ENCODE peak calls at places on chromosomes 5 and 9, in seven cellular contexts. K, F, V, S, J, Z and I are unnamed samples.

GRCh38 chr5:177469750-177470525 is 3.5 kb downstream of the DBN1 start:
- DNase-seq in K (no peak), S (peak; percentile 55), Z (no peak), V (no peak), J (no peak), F (no peak), I (no peak)

GRCh38 chr9:81825831-81826540 is 102.2 kb upstream of the SPATA31D4 start:
- DNase-seq in Z (no peak), S (no peak), K (no peak), V (no peak), F (peak; percentile 53), J (no peak), I (peak; percentile 71)

GRCh38 chr5:153223376-153223775 is 267.1 kb upstream of the GRIA1 start:
- DNase-seq in S (no peak), J (no peak), V (no peak), F (no peak), Z (no peak), K (no peak), I (no peak)

GRCh38 chr5:15757103-15757502 is 257.1 kb downstream of the FBXL7 start:
- DNase-seq in S (no peak), Z (no peak), V (no peak), F (no peak), J (peak; percentile 52), K (no peak), I (no peak)

GRCh38 chr9:32550046-32550608 is 2.0 kb upstream of the SMIM27 start:
- DNase-seq in F (no peak), J (peak; percentile 18), V (no peak), K (peak; percentile 12), Z (no peak), S (peak; percentile 25), I (no peak)

GRCh38 chr5:16894236-16895057 is 41.6 kb downstream of the MYO10 start:
- DNase-seq in S (peak; percentile 28), J (peak; percentile 63), F (peak; percentile 83), Z (no peak), K (no peak), V (no peak), I (peak; percentile 89)

GRCh38 chr5:151382576-151382975 is 35.2 kb upstream of the SLC36A2 start:
- DNase-seq in S (no peak), Z (no peak), V (no peak), K (no peak), J (no peak), F (no peak), I (no peak)

GRCh38 chr5:96963267-96963666 is 27.4 kb downstream of the LNPEP start:
- DNase-seq in K (no peak), Z (no peak), F (no peak), V (no peak), S (no peak), J (peak; percentile 87), I (no peak)

GRCh38 chr9:32603914-32604852 is 31.2 kb upstream of the NDUFB6 start:
- DNase-seq in Z (no peak), J (no peak), F (no peak), V (no peak), S (no peak), K (no peak), I (peak; percentile 56)

GRCh38 chr5:148746826-148747535 is 79.4 kb upstream of the ADRB2 start:
- DNase-seq in F (no peak), J (no peak), S (no peak), V (no peak), Z (no peak), K (peak; percentile 85), I (no peak)

GRCh38 chr5:141412853-141413539 is at the start of gene PCDHGA10:
- DNase-seq in S (no peak), J (peak; percentile 78), F (no peak), V (peak; percentile 41), K (peak; percentile 83), Z (peak; percentile 58), I (no peak)

GRCh38 chr9:70789086-70789485 is 332.3 kb downstream of the TRPM3 start:
- DNase-seq in J (no peak), Z (no peak), K (no peak), S (no peak), V (no peak), F (no peak), I (no peak)

GRCh38 chr9:89083626-89084025 is 92.4 kb downstream of the S1PR3 start:
- DNase-seq in V (no peak), F (no peak), S (no peak), J (no peak), Z (no peak), K (no peak), I (no peak)

GRCh38 chr5:74672215-74672877 is 12.7 kb upstream of the HEXB start:
- DNase-seq in V (no peak), F (no peak), K (no peak), Z (no peak), S (no peak), J (no peak), I (no peak)

GRCh38 chr5:139459451-139459934 is 3.0 kb downstream of the ECSCR start:
- DNase-seq in Z (peak; percentile 60), K (no peak), F (no peak), J (no peak), V (no peak), S (no peak), I (no peak)

GRCh38 chr9:69081261-69081660 is 45.7 kb downstream of the FXN start:
- DNase-seq in F (no peak), V (no peak), J (no peak), Z (no peak), S (no peak), K (no peak), I (no peak)

GRCh38 chr9:105251733-105252404 is 7.4 kb downstream of the SLC44A1 start:
- DNase-seq in Z (no peak), S (no peak), K (no peak), J (no peak), F (no peak), V (no peak), I (no peak)

GRCh38 chr5:16508730-16509531 is 43.3 kb upstream of the ZNF622 start:
- DNase-seq in F (no peak), J (peak; percentile 65), K (no peak), V (no peak), S (no peak), Z (no peak), I (peak; percentile 87)

GRCh38 chr9:112295174-112295573 is 38.2 kb downstream of the PTBP3 start:
- DNase-seq in K (no peak), F (no peak), Z (no peak), V (no peak), J (no peak), S (no peak), I (no peak)

GRCh38 chr5:40587284-40587882 is 92.3 kb upstream of the PTGER4 start:
- DNase-seq in V (no peak), J (no peak), S (no peak), F (no peak), K (no peak), Z (no peak), I (no peak)

GRCh38 chr5:67038817-67039603 is 157.6 kb downstream of the CD180 start:
- DNase-seq in F (no peak), Z (no peak), V (no peak), J (peak; percentile 41), S (no peak), K (no peak), I (peak; percentile 82)

GRCh38 chr5:36414869-36415282 is 113.2 kb upstream of the RANBP3L start:
- DNase-seq in J (peak; percentile 57), K (peak; percentile 58), Z (no peak), F (no peak), S (no peak), V (no peak), I (no peak)

GRCh38 chr9:25678846-25679360 is 659 bp upstream of the TUSC1 start:
- DNase-seq in K (no peak), S (no peak), Z (no peak), J (no peak), F (no peak), V (no peak), I (no peak)

GRCh38 chr5:10550222-10550995 is 13.5 kb upstream of the ANKRD33B start:
- DNase-seq in J (no peak), V (no peak), K (no peak), S (no peak), F (no peak), Z (no peak), I (no peak)